ENCODE peak calls at places on chromosomes 12 and 14, in seven cellular contexts. R is fibroblast of the aortic adventitia, E is sigmoid colon, S is transverse colon, C is body of pancreas, J is uterus, U is foreskin fibroblast. O is an unnamed sample.
A peak's percentile ranks its signal among the peaks of the same experiment; 100 is the strongest.

GRCh38 chr12:132156145-132156709 is 12.0 kb downstream of the NOC4L start:
- DNase-seq in J (no peak), C (no peak), U (no peak), E (no peak), R (no peak), S (no peak), O (no peak)

GRCh38 chr12:130526813-130527212 is 189.1 kb downstream of the PIWIL1 start:
- DNase-seq in E (no peak), U (no peak), R (no peak), J (no peak), S (peak; percentile 17), C (no peak), O (peak; percentile 64)

GRCh38 chr12:13223941-13224340 is 27.4 kb downstream of the EMP1 start:
- DNase-seq in E (no peak), R (peak; percentile 89), C (no peak), J (no peak), U (peak; percentile 61), S (no peak), O (no peak)

GRCh38 chr12:26691234-26691970 is 141.6 kb downstream of the ITPR2 start:
- DNase-seq in J (peak; percentile 23), C (no peak), S (no peak), E (no peak), U (peak; percentile 94), R (peak; percentile 92), O (peak; percentile 70)

GRCh38 chr14:99587463-99588278 is 16.3 kb downstream of the CCDC85C start:
- DNase-seq in R (no peak), C (no peak), S (no peak), J (no peak), E (no peak), U (no peak), O (no peak)

GRCh38 chr12:68559246-68559645 is 51.5 kb upstream of the RAP1B start:
- DNase-seq in U (peak; percentile 5), C (no peak), E (no peak), R (peak; percentile 18), J (no peak), S (no peak), O (no peak)

GRCh38 chr14:23407516-23408306 is at the start of gene MYH6:
- DNase-seq in C (no peak), E (no peak), U (no peak), J (no peak), R (no peak), S (no peak), O (no peak)

GRCh38 chr14:99066378-99066777 is 205.6 kb downstream of the BCL11B start:
- DNase-seq in E (no peak), J (no peak), C (peak; percentile 34), U (no peak), S (no peak), R (no peak), O (no peak)

GRCh38 chr14:75334191-75335051 is 55.8 kb downstream of the FOS start:
- DNase-seq in E (peak; percentile 83), R (peak; percentile 13), S (peak; percentile 53), J (no peak), U (peak; percentile 30), C (peak; percentile 36), O (no peak)

GRCh38 chr12:96183734-96184370 is 10.3 kb upstream of the ELK3 start:
- DNase-seq in S (no peak), R (no peak), U (no peak), C (no peak), E (no peak), J (no peak), O (no peak)

GRCh38 chr12:12088761-12089160 is 18.0 kb downstream of the BCL2L14 start:
- DNase-seq in S (no peak), E (no peak), R (no peak), C (no peak), U (no peak), J (no peak), O (no peak)

GRCh38 chr12:84627582-84627981 is 285.0 kb downstream of the SLC6A15 start:
- DNase-seq in S (no peak), E (no peak), J (no peak), R (no peak), C (no peak), U (no peak), O (no peak)

GRCh38 chr12:30888241-30888640 is 38.3 kb upstream of the TSPAN11 start:
- DNase-seq in U (no peak), J (no peak), C (no peak), E (no peak), S (no peak), R (no peak), O (no peak)

GRCh38 chr12:50589650-50590435 is 85.1 kb downstream of the DIP2B start:
- DNase-seq in J (no peak), E (no peak), U (peak; percentile 63), C (no peak), S (no peak), R (peak; percentile 86), O (peak; percentile 18)

GRCh38 chr12:131909596-131910219 is 15.3 kb downstream of the ULK1 start:
- DNase-seq in U (no peak), R (no peak), E (peak; percentile 58), C (peak; percentile 5), J (no peak), S (no peak), O (no peak)

GRCh38 chr12:132393991-132394949 is 64.9 kb upstream of the GALNT9 start:
- DNase-seq in S (peak; percentile 0), C (peak; percentile 2), J (no peak), R (no peak), E (peak; percentile 56), U (no peak), O (no peak)

GRCh38 chr12:110224379-110225304 is 56.4 kb upstream of the ATP2A2 start:
- DNase-seq in R (peak; percentile 94), S (no peak), U (peak; percentile 87), C (peak; percentile 12), E (peak; percentile 77), J (peak; percentile 35), O (peak; percentile 64)

GRCh38 chr14:88793259-88793625 is 489 bp upstream of the EML5 start:
- DNase-seq in E (peak; percentile 68), J (no peak), C (no peak), S (no peak), U (no peak), R (no peak), O (no peak)

GRCh38 chr12:108798551-108799221 is 58.7 kb downstream of the SSH1 start:
- DNase-seq in C (no peak), E (peak; percentile 95), U (peak; percentile 79), R (peak; percentile 77), S (peak; percentile 33), J (peak; percentile 46), O (no peak)

GRCh38 chr14:73293782-73294781 is 56.8 kb downstream of the PAPLN start:
- DNase-seq in J (no peak), C (no peak), S (no peak), E (no peak), U (no peak), R (no peak), O (no peak)

GRCh38 chr14:22715186-22715812 is 51.2 kb upstream of the OXA1L start:
- DNase-seq in E (no peak), C (no peak), J (no peak), R (no peak), S (no peak), U (no peak), O (no peak)

GRCh38 chr12:108704527-108704926 is 26.8 kb downstream of the CORO1C start:
- DNase-seq in E (no peak), S (no peak), J (no peak), C (peak; percentile 13), R (no peak), U (no peak), O (peak; percentile 49)

GRCh38 chr12:46950116-46950515 is 124.3 kb upstream of the SLC38A4 start:
- DNase-seq in R (no peak), S (no peak), E (no peak), U (peak; percentile 18), C (no peak), J (no peak), O (no peak)

GRCh38 chr14:52071675-52072074 is 2.8 kb upstream of the NID2 start:
- DNase-seq in S (no peak), E (no peak), C (no peak), J (no peak), R (peak; percentile 31), U (peak; percentile 70), O (no peak)

GRCh38 chr14:68232643-68233055 is 413.1 kb downstream of the RAD51B start:
- DNase-seq in J (peak; percentile 66), R (peak; percentile 100), U (peak; percentile 97), E (peak; percentile 85), S (peak; percentile 39), C (peak; percentile 78), O (peak; percentile 84)

GRCh38 chr12:130965214-130965613 is 11.5 kb downstream of the ADGRD1 start:
- DNase-seq in S (no peak), R (peak; percentile 12), J (no peak), E (no peak), U (no peak), C (no peak), O (no peak)

GRCh38 chr12:21989819-21990412 is 48.7 kb upstream of the ABCC9 start:
- DNase-seq in E (no peak), J (no peak), S (no peak), C (no peak), R (peak; percentile 82), U (peak; percentile 59), O (peak; percentile 37)
- TF ChIP-seq CTCF in E (peak; percentile 45), J (peak; percentile 73), S (peak; percentile 30), C (peak; percentile 57), R (peak; percentile 65), U (peak; percentile 68), O (peak; percentile 78)

GRCh38 chr12:116697305-116698130 is 40.4 kb downstream of the SPRING1 start:
- DNase-seq in S (no peak), R (peak; percentile 20), U (peak; percentile 44), C (peak; percentile 75), J (no peak), E (no peak), O (peak; percentile 40)
- TF ChIP-seq CTCF in S (no peak), R (peak; percentile 24), U (peak; percentile 14), C (no peak), J (no peak), E (no peak), O (peak; percentile 40)

GRCh38 chr12:62436164-62436503 is 30.5 kb upstream of the MON2 start:
- DNase-seq in C (no peak), R (no peak), E (no peak), J (no peak), U (no peak), S (no peak), O (no peak)

GRCh38 chr12:62438098-62438692 is 28.4 kb upstream of the MON2 start:
- DNase-seq in E (no peak), C (peak; percentile 68), U (peak; percentile 78), J (peak; percentile 23), R (peak; percentile 76), S (peak; percentile 60), O (peak; percentile 79)

GRCh38 chr12:62434504-62435336 is 31.9 kb upstream of the MON2 start:
- DNase-seq in S (peak; percentile 21), J (no peak), C (peak; percentile 22), U (peak; percentile 11), R (no peak), E (no peak), O (no peak)

GRCh38 chr12:62435337-62436163 is 31.1 kb upstream of the MON2 start:
- DNase-seq in U (peak; percentile 83), R (peak; percentile 70), C (peak; percentile 70), J (peak; percentile 33), S (peak; percentile 52), E (peak; percentile 65), O (peak; percentile 80)
- TF ChIP-seq CTCF in U (peak; percentile 75), R (peak; percentile 84), C (peak; percentile 34), J (no peak), S (peak; percentile 24), E (no peak), O (peak; percentile 51)

DNA sequence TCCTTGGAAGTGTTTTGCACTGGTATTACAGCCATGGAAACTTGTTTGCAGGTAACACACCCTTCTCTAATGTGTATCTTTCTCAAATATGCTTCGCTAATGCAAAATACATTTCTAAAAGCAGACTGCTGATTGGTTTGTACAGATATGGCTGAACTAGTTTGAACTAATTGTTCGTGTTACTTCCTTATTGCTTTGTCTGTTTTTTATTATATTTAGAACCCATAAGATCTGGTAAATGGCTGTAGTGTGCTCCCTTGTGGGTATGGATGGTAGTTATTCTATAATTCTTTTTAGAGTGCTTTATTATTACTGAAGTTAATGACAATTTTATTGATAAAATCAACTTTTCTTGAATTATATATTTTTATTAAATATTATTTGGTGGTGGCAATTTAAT is 53.0 kb downstream of the ATF7IP start:
- DNase-seq in J (no peak), C (no peak), U (peak; percentile 59), S (no peak), E (no peak), R (peak; percentile 59), O (no peak)
- TF ChIP-seq CTCF in J (peak; percentile 23), C (peak; percentile 26), U (no peak), S (peak; percentile 77), E (peak; percentile 47), R (peak; percentile 34), O (peak; percentile 45)